ENCODE peak calls at places on chromosomes 2 and 18, in six cellular contexts. One of them, this sample, is unnamed.

GRCh38 chr18:25825066-25825465 is 265.3 kb downstream of the SS18 start:
- DNase-seq in GM23338: no peak
- DNase-seq in mammary epithelial cell: no peak
- DNase-seq in OCI-LY7: no peak
- DNase-seq in PC-9: no peak
- DNase-seq in K562: no peak
- DNase-seq in this sample: no peak

GRCh38 chr18:49368161-49368875 is 92.1 kb downstream of the DYM start:
- DNase-seq in PC-9: no peak
- DNase-seq in GM23338: peak; percentile 17
- DNase-seq in K562: no peak
- DNase-seq in mammary epithelial cell: no peak
- DNase-seq in OCI-LY7: no peak
- DNase-seq in this sample: no peak

GRCh38 chr2:56234241-56234640 is 50.5 kb downstream of the CCDC85A start:
- DNase-seq in mammary epithelial cell: no peak
- DNase-seq in OCI-LY7: no peak
- DNase-seq in PC-9: no peak
- DNase-seq in GM23338: no peak
- DNase-seq in K562: no peak
- DNase-seq in this sample: no peak

GRCh38 chr2:13193075-13193474 is 476.3 kb downstream of the TRIB2 start:
- DNase-seq in K562: no peak
- DNase-seq in GM23338: peak; percentile 44
- DNase-seq in OCI-LY7: peak; percentile 2
- DNase-seq in mammary epithelial cell: no peak
- DNase-seq in PC-9: peak; percentile 41
- DNase-seq in this sample: peak; percentile 78

GRCh38 chr2:83730258-83730657 is 728.8 kb downstream of the SUCLG1 start:
- DNase-seq in K562: no peak
- DNase-seq in OCI-LY7: no peak
- DNase-seq in mammary epithelial cell: no peak
- DNase-seq in GM23338: no peak
- DNase-seq in PC-9: no peak
- DNase-seq in this sample: no peak

GRCh38 chr2:110116033-110116710 is 550 bp upstream of the MALL start:
- DNase-seq in OCI-LY7: no peak
- DNase-seq in GM23338: peak; percentile 72
- DNase-seq in K562: peak; percentile 3
- DNase-seq in PC-9: peak; percentile 42
- DNase-seq in mammary epithelial cell: no peak
- DNase-seq in this sample: no peak

GRCh38 chr2:162710282-162710891 is 128.2 kb downstream of the KCNH7 start:
- DNase-seq in K562: no peak
- DNase-seq in PC-9: no peak
- DNase-seq in mammary epithelial cell: no peak
- DNase-seq in OCI-LY7: no peak
- DNase-seq in GM23338: no peak
- DNase-seq in this sample: no peak

GRCh38 chr2:12742891-12743290 is 26.2 kb downstream of the TRIB2 start:
- DNase-seq in GM23338: no peak
- DNase-seq in K562: no peak
- DNase-seq in PC-9: no peak
- DNase-seq in OCI-LY7: no peak
- DNase-seq in mammary epithelial cell: no peak
- DNase-seq in this sample: no peak

GRCh38 chr2:135913726-135914365 is 37.6 kb upstream of the MCM6 start:
- DNase-seq in GM23338: peak; percentile 74
- DNase-seq in mammary epithelial cell: peak; percentile 15
- DNase-seq in OCI-LY7: peak; percentile 73
- DNase-seq in PC-9: no peak
- DNase-seq in K562: peak; percentile 66
- DNase-seq in this sample: peak; percentile 88

GRCh38 chr2:61677306-61677705 is 139.2 kb upstream of the XPO1 start:
- DNase-seq in mammary epithelial cell: no peak
- DNase-seq in GM23338: no peak
- DNase-seq in PC-9: no peak
- DNase-seq in K562: no peak
- DNase-seq in OCI-LY7: no peak
- DNase-seq in this sample: peak; percentile 16

GRCh38 chr2:74945783-74946165 is 12.7 kb upstream of the POLE4 start:
- DNase-seq in K562: no peak
- DNase-seq in OCI-LY7: no peak
- DNase-seq in GM23338: no peak
- DNase-seq in PC-9: no peak
- DNase-seq in mammary epithelial cell: no peak
- DNase-seq in this sample: no peak

GRCh38 chr2:238100049-238100820 is at the start of gene ESPNL:
- DNase-seq in mammary epithelial cell: no peak
- DNase-seq in OCI-LY7: no peak
- DNase-seq in K562: peak; percentile 24
- DNase-seq in GM23338: no peak
- DNase-seq in PC-9: no peak
- DNase-seq in this sample: no peak

GRCh38 chr2:121205321-121205942 is 79.6 kb downstream of the TFCP2L1 start:
- DNase-seq in K562: no peak
- DNase-seq in GM23338: no peak
- DNase-seq in mammary epithelial cell: no peak
- DNase-seq in PC-9: peak; percentile 91
- DNase-seq in OCI-LY7: no peak
- DNase-seq in this sample: no peak

GRCh38 chr2:231821908-231822307 is 35.7 kb downstream of the COPS7B start:
- DNase-seq in GM23338: no peak
- DNase-seq in OCI-LY7: no peak
- DNase-seq in K562: no peak
- DNase-seq in PC-9: no peak
- DNase-seq in mammary epithelial cell: no peak
- DNase-seq in this sample: peak; percentile 29

GRCh38 chr2:45898819-45899218 is 247.3 kb downstream of the PRKCE start:
- DNase-seq in GM23338: no peak
- DNase-seq in OCI-LY7: no peak
- DNase-seq in K562: peak; percentile 21
- DNase-seq in PC-9: no peak
- DNase-seq in mammary epithelial cell: no peak
- DNase-seq in this sample: no peak

GRCh38 chr2:33298233-33298632 is 178.2 kb upstream of the RASGRP3 start:
- DNase-seq in GM23338: no peak
- DNase-seq in mammary epithelial cell: peak; percentile 35
- DNase-seq in OCI-LY7: no peak
- DNase-seq in PC-9: no peak
- DNase-seq in K562: peak; percentile 35
- DNase-seq in this sample: no peak

GRCh38 chr2:120469486-120469885 is 123.5 kb downstream of the INHBB start:
- DNase-seq in PC-9: no peak
- DNase-seq in K562: no peak
- DNase-seq in GM23338: no peak
- DNase-seq in OCI-LY7: no peak
- DNase-seq in mammary epithelial cell: no peak
- DNase-seq in this sample: no peak

GRCh38 chr2:129912871-129913694 is 66.4 kb upstream of the RAB6C start:
- DNase-seq in OCI-LY7: no peak
- DNase-seq in mammary epithelial cell: no peak
- DNase-seq in K562: no peak
- DNase-seq in GM23338: no peak
- DNase-seq in PC-9: no peak
- DNase-seq in this sample: no peak

GRCh38 chr2:212958757-212959295 is 192.6 kb downstream of the IKZF2 start:
- DNase-seq in PC-9: peak; percentile 50
- DNase-seq in K562: no peak
- DNase-seq in mammary epithelial cell: peak; percentile 26
- DNase-seq in GM23338: no peak
- DNase-seq in OCI-LY7: no peak
- DNase-seq in this sample: no peak

GRCh38 chr18:45801396-45802004 is 24.0 kb upstream of the SIGLEC15 start:
- DNase-seq in mammary epithelial cell: peak; percentile 59
- DNase-seq in OCI-LY7: no peak
- DNase-seq in PC-9: no peak
- DNase-seq in GM23338: no peak
- DNase-seq in K562: no peak
- DNase-seq in this sample: peak; percentile 38

DNA sequence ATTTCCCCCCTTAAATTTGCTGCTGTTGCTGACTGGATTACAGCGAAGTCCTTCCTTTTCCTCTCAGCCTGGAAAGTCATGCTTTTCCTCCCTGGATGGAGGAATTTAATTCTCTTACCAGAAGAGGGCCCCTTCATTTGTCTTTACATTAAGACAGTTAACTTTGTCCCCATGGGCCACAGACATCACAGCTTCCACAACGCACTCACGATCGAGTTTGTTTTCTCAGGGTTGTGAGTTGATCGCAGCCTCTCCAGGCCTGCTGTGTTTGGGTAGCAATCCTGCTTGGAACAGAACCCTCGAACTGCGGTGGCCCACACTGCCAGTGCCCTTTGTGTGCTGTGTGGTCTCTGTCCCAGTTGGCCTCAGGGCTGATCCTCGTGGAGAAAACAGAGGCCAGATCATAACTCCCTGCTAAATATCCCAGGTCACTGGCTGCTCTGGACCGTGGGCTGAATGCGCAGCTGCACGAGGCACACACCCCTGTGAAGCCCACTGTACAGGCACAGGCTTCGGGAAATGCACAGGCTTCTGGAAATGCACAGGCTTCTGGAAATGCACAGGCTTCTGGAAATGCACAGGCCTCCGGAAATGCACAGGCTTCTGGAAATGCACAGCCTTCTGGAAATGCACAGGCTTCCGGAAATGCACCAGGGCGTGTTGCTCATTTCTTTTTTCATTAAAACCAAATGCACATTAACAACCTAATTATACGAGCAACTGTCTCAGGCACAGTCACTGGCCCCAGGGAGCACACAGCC is 2.2 kb upstream of the PDIA6 start:
- DNase-seq in mammary epithelial cell: no peak
- DNase-seq in OCI-LY7: no peak
- DNase-seq in GM23338: peak; percentile 43
- DNase-seq in K562: no peak
- DNase-seq in PC-9: no peak
- DNase-seq in this sample: no peak
- H3K79me2 ChIP-seq in mammary epithelial cell: peaks cover 28% of the 10 kb centered on the region
- H3K79me2 ChIP-seq in OCI-LY7: peaks cover 26% of the 10 kb centered on the region
- H3K79me2 ChIP-seq in GM23338: peaks cover 27% of the 10 kb centered on the region
- H3K79me2 ChIP-seq in K562: peaks cover 29% of the 10 kb centered on the region
- H3K79me2 ChIP-seq in PC-9: peaks cover 25% of the 10 kb centered on the region
- H3K79me2 ChIP-seq in this sample: peaks cover 25% of the 10 kb centered on the region

GRCh38 chr2:172582656-172583055 is 26.8 kb downstream of the PDK1 start:
- DNase-seq in mammary epithelial cell: no peak
- DNase-seq in GM23338: no peak
- DNase-seq in OCI-LY7: no peak
- DNase-seq in K562: no peak
- DNase-seq in PC-9: no peak
- DNase-seq in this sample: peak; percentile 44
- H3K36me3 ChIP-seq in mammary epithelial cell: peaks cover 31% of the 10 kb centered on the region
- H3K36me3 ChIP-seq in GM23338: peaks cover 7% of the 10 kb centered on the region
- H3K36me3 ChIP-seq in OCI-LY7: peaks cover 82% of the 10 kb centered on the region
- H3K36me3 ChIP-seq in K562: peaks cover 63% of the 10 kb centered on the region
- H3K36me3 ChIP-seq in PC-9: peaks cover 70% of the 10 kb centered on the region
- H3K36me3 ChIP-seq in this sample: peaks cover 88% of the 10 kb centered on the region

GRCh38 chr18:4270016-4270415 is 185.1 kb downstream of the DLGAP1 start:
- DNase-seq in PC-9: no peak
- DNase-seq in GM23338: no peak
- DNase-seq in OCI-LY7: no peak
- DNase-seq in K562: no peak
- DNase-seq in mammary epithelial cell: no peak
- DNase-seq in this sample: no peak

GRCh38 chr18:4271952-4272351 is 183.2 kb downstream of the DLGAP1 start:
- DNase-seq in OCI-LY7: no peak
- DNase-seq in GM23338: no peak
- DNase-seq in PC-9: no peak
- DNase-seq in mammary epithelial cell: no peak
- DNase-seq in K562: no peak
- DNase-seq in this sample: no peak

GRCh38 chr18:4267641-4268040 is 187.5 kb downstream of the DLGAP1 start:
- DNase-seq in OCI-LY7: no peak
- DNase-seq in GM23338: no peak
- DNase-seq in K562: no peak
- DNase-seq in PC-9: no peak
- DNase-seq in mammary epithelial cell: no peak
- DNase-seq in this sample: no peak

GRCh38 chr18:4270988-4271387 is 184.1 kb downstream of the DLGAP1 start:
- DNase-seq in OCI-LY7: no peak
- DNase-seq in mammary epithelial cell: no peak
- DNase-seq in K562: no peak
- DNase-seq in PC-9: no peak
- DNase-seq in GM23338: no peak
- DNase-seq in this sample: no peak
- H3K79me2 ChIP-seq in OCI-LY7: no peaks in the 10 kb centered on the region
- H3K79me2 ChIP-seq in mammary epithelial cell: no peaks in the 10 kb centered on the region
- H3K79me2 ChIP-seq in K562: no peaks in the 10 kb centered on the region
- H3K79me2 ChIP-seq in PC-9: no peaks in the 10 kb centered on the region
- H3K79me2 ChIP-seq in GM23338: no peaks in the 10 kb centered on the region
- H3K79me2 ChIP-seq in this sample: no peaks in the 10 kb centered on the region

GRCh38 chr2:98582523-98582922 is 25.8 kb downstream of the COA5 start:
- DNase-seq in PC-9: no peak
- DNase-seq in GM23338: no peak
- DNase-seq in mammary epithelial cell: no peak
- DNase-seq in K562: no peak
- DNase-seq in OCI-LY7: no peak
- DNase-seq in this sample: no peak

GRCh38 chr2:98585386-98585785 is 22.9 kb downstream of the COA5 start:
- DNase-seq in GM23338: no peak
- DNase-seq in PC-9: no peak
- DNase-seq in mammary epithelial cell: no peak
- DNase-seq in K562: no peak
- DNase-seq in OCI-LY7: no peak
- DNase-seq in this sample: no peak

GRCh38 chr2:98586466-98587140 is 21.7 kb downstream of the COA5 start:
- DNase-seq in GM23338: peak; percentile 24
- DNase-seq in PC-9: no peak
- DNase-seq in OCI-LY7: no peak
- DNase-seq in K562: no peak
- DNase-seq in mammary epithelial cell: no peak
- DNase-seq in this sample: no peak

GRCh38 chr2:98583516-98583865 is 24.8 kb downstream of the COA5 start:
- DNase-seq in K562: no peak
- DNase-seq in GM23338: no peak
- DNase-seq in mammary epithelial cell: no peak
- DNase-seq in OCI-LY7: no peak
- DNase-seq in PC-9: no peak
- DNase-seq in this sample: no peak

GRCh38 chr2:98583866-98584618 is 24.3 kb downstream of the COA5 start:
- DNase-seq in mammary epithelial cell: no peak
- DNase-seq in K562: no peak
- DNase-seq in OCI-LY7: no peak
- DNase-seq in GM23338: no peak
- DNase-seq in PC-9: no peak
- DNase-seq in this sample: no peak
- H3K36me3 ChIP-seq in mammary epithelial cell: no peaks in the 10 kb centered on the region
- H3K36me3 ChIP-seq in K562: peaks cover 9% of the 10 kb centered on the region
- H3K36me3 ChIP-seq in OCI-LY7: peaks cover 5% of the 10 kb centered on the region
- H3K36me3 ChIP-seq in GM23338: peaks cover 4% of the 10 kb centered on the region
- H3K36me3 ChIP-seq in PC-9: no peaks in the 10 kb centered on the region
- H3K36me3 ChIP-seq in this sample: no peaks in the 10 kb centered on the region

GRCh38 chr18:22964116-22964515 is 31.0 kb downstream of the RBBP8 start:
- DNase-seq in mammary epithelial cell: no peak
- DNase-seq in K562: no peak
- DNase-seq in PC-9: no peak
- DNase-seq in OCI-LY7: no peak
- DNase-seq in GM23338: no peak
- DNase-seq in this sample: no peak
- H3K79me2 ChIP-seq in mammary epithelial cell: peaks cover 70% of the 10 kb centered on the region
- H3K79me2 ChIP-seq in K562: peaks cover 7% of the 10 kb centered on the region
- H3K79me2 ChIP-seq in PC-9: no peaks in the 10 kb centered on the region
- H3K79me2 ChIP-seq in OCI-LY7: peaks cover 54% of the 10 kb centered on the region
- H3K79me2 ChIP-seq in GM23338: peaks cover 8% of the 10 kb centered on the region
- H3K79me2 ChIP-seq in this sample: peaks cover 90% of the 10 kb centered on the region

GRCh38 chr2:117936871-117937428 is 76.9 kb downstream of the CCDC93 start:
- DNase-seq in mammary epithelial cell: no peak
- DNase-seq in K562: no peak
- DNase-seq in GM23338: no peak
- DNase-seq in OCI-LY7: no peak
- DNase-seq in PC-9: no peak
- DNase-seq in this sample: no peak
- H3K36me3 ChIP-seq in mammary epithelial cell: peaks cover 25% of the 10 kb centered on the region
- H3K36me3 ChIP-seq in K562: peaks cover 92% of the 10 kb centered on the region
- H3K36me3 ChIP-seq in GM23338: peaks cover 16% of the 10 kb centered on the region
- H3K36me3 ChIP-seq in OCI-LY7: peaks cover 92% of the 10 kb centered on the region
- H3K36me3 ChIP-seq in PC-9: peaks cover 37% of the 10 kb centered on the region
- H3K36me3 ChIP-seq in this sample: peaks cover 32% of the 10 kb centered on the region

This sample was measured in Karpas-422.